ENCODE peak calls at places on chromosomes 3 and 15, in four cellular contexts. One of them, this sample, is unnamed.

GRCh38 chr3:31848921-31849320 is 132.1 kb downstream of the OSBPL10 start:
- DNase-seq in AG04450: no peak
- DNase-seq in astrocyte of the spinal cord: no peak
- DNase-seq in lung: no peak
- DNase-seq in this sample: no peak

GRCh38 chr15:90838066-90838465 is 30.3 kb upstream of the FURIN start:
- DNase-seq in AG04450: no peak
- DNase-seq in astrocyte of the spinal cord: no peak
- DNase-seq in lung: no peak
- DNase-seq in this sample: no peak

GRCh38 chr15:68885070-68885469 is 45.3 kb upstream of the SPESP1 start:
- DNase-seq in AG04450: no peak
- DNase-seq in astrocyte of the spinal cord: peak; percentile 15
- DNase-seq in lung: no peak
- DNase-seq in this sample: no peak

GRCh38 chr3:16810593-16811367 is 74.0 kb upstream of the PLCL2 start:
- DNase-seq in AG04450: no peak
- DNase-seq in astrocyte of the spinal cord: no peak
- DNase-seq in lung: no peak
- DNase-seq in this sample: no peak

GRCh38 chr15:84033793-84034553 is 201.6 kb upstream of the GOLGA6L4 start:
- DNase-seq in AG04450: no peak
- DNase-seq in astrocyte of the spinal cord: no peak
- DNase-seq in lung: no peak
- DNase-seq in this sample: no peak

GRCh38 chr15:58374147-58374546 is 57.6 kb upstream of the LIPC start:
- DNase-seq in AG04450: no peak
- DNase-seq in astrocyte of the spinal cord: no peak
- DNase-seq in lung: no peak
- DNase-seq in this sample: no peak

GRCh38 chr15:90686435-90687218 is 30.5 kb upstream of the BLM start:
- DNase-seq in AG04450: no peak
- DNase-seq in astrocyte of the spinal cord: no peak
- DNase-seq in lung: no peak
- DNase-seq in this sample: no peak

GRCh38 chr3:8529738-8530525 is 28.3 kb downstream of the LMCD1 start:
- DNase-seq in AG04450: no peak
- DNase-seq in astrocyte of the spinal cord: no peak
- DNase-seq in lung: no peak
- DNase-seq in this sample: no peak

GRCh38 chr15:50353999-50354837 is 780 bp downstream of the GABPB1 start:
- DNase-seq in AG04450: peak; percentile 76
- DNase-seq in astrocyte of the spinal cord: peak; percentile 92
- DNase-seq in lung: peak; percentile 43
- DNase-seq in this sample: peak; percentile 85

GRCh38 chr3:128188958-128189357 is 35.7 kb downstream of the EEFSEC start:
- DNase-seq in AG04450: no peak
- DNase-seq in astrocyte of the spinal cord: no peak
- DNase-seq in lung: no peak
- DNase-seq in this sample: no peak

GRCh38 chr3:3998140-3998977 is 199.1 kb downstream of the LRRN1 start:
- DNase-seq in AG04450: no peak
- DNase-seq in astrocyte of the spinal cord: peak; percentile 49
- DNase-seq in lung: no peak
- DNase-seq in this sample: no peak

GRCh38 chr15:31439328-31439727 is 112.7 kb downstream of the KLF13 start:
- DNase-seq in AG04450: no peak
- DNase-seq in astrocyte of the spinal cord: no peak
- DNase-seq in lung: no peak
- DNase-seq in this sample: peak; percentile 79

GRCh38 chr3:60440869-60441268 is 810.4 kb downstream of the FHIT start:
- DNase-seq in AG04450: no peak
- DNase-seq in astrocyte of the spinal cord: no peak
- DNase-seq in lung: no peak
- DNase-seq in this sample: no peak

GRCh38 chr3:16675805-16676204 is 70.6 kb upstream of the DAZL start:
- DNase-seq in AG04450: no peak
- DNase-seq in astrocyte of the spinal cord: peak; percentile 12
- DNase-seq in lung: no peak
- DNase-seq in this sample: no peak

GRCh38 chr15:62739507-62739906 is 303.0 kb upstream of the TPM1 start:
- DNase-seq in AG04450: no peak
- DNase-seq in astrocyte of the spinal cord: peak; percentile 37
- DNase-seq in lung: no peak
- DNase-seq in this sample: no peak

GRCh38 chr3:51974963-51975856 is at the start of gene ABHD14A:
- DNase-seq in AG04450: no peak
- DNase-seq in astrocyte of the spinal cord: peak; percentile 47
- DNase-seq in lung: peak; percentile 62
- DNase-seq in this sample: no peak

GRCh38 chr15:27408428-27408827 is 437.4 kb downstream of the GABRG3 start:
- DNase-seq in AG04450: no peak
- DNase-seq in astrocyte of the spinal cord: no peak
- DNase-seq in lung: no peak
- DNase-seq in this sample: no peak

GRCh38 chr15:43912991-43913927 is 86.5 kb downstream of the WDR76 start:
- DNase-seq in AG04450: peak; percentile 90
- DNase-seq in astrocyte of the spinal cord: peak; percentile 98
- DNase-seq in lung: no peak
- DNase-seq in this sample: no peak

GRCh38 chr3:15497984-15498383 is 23.5 kb downstream of the COLQ start:
- DNase-seq in AG04450: no peak
- DNase-seq in astrocyte of the spinal cord: no peak
- DNase-seq in lung: no peak
- DNase-seq in this sample: no peak

GRCh38 chr3:115671761-115672455 is 48.6 kb downstream of the GAP43 start:
- DNase-seq in AG04450: no peak
- DNase-seq in astrocyte of the spinal cord: peak; percentile 37
- DNase-seq in lung: no peak
- DNase-seq in this sample: no peak

GRCh38 chr3:72318504-72319201 is 529.6 kb downstream of the SHQ1 start:
- DNase-seq in AG04450: no peak
- DNase-seq in astrocyte of the spinal cord: peak; percentile 53
- DNase-seq in lung: no peak
- DNase-seq in this sample: peak; percentile 87

GRCh38 chr15:48408337-48408736 is 77.1 kb downstream of the DUT start:
- DNase-seq in AG04450: no peak
- DNase-seq in astrocyte of the spinal cord: no peak
- DNase-seq in lung: no peak
- DNase-seq in this sample: no peak

GRCh38 chr3:172221550-172221949 is 182.2 kb downstream of the FNDC3B start:
- DNase-seq in AG04450: peak; percentile 23
- DNase-seq in astrocyte of the spinal cord: peak; percentile 59
- DNase-seq in lung: no peak
- DNase-seq in this sample: no peak

GRCh38 chr15:58771621-58772235 is 626 bp downstream of the MINDY2 start:
- DNase-seq in AG04450: no peak
- DNase-seq in astrocyte of the spinal cord: peak; percentile 14
- DNase-seq in lung: peak; percentile 49
- DNase-seq in this sample: no peak

GRCh38 chr3:117473981-117474563 is 764.5 kb downstream of the TUSC7 start:
- DNase-seq in AG04450: no peak
- DNase-seq in astrocyte of the spinal cord: no peak
- DNase-seq in lung: no peak
- DNase-seq in this sample: no peak

GRCh38 chr3:194497799-194498575 is 11.2 kb upstream of the ATP13A3 start:
- DNase-seq in AG04450: no peak
- DNase-seq in astrocyte of the spinal cord: no peak
- DNase-seq in lung: peak; percentile 28
- DNase-seq in this sample: peak; percentile 42

GRCh38 chr3:108590443-108590842 is 921 bp downstream of the DZIP3 start:
- DNase-seq in AG04450: no peak
- DNase-seq in astrocyte of the spinal cord: no peak
- DNase-seq in lung: no peak
- DNase-seq in this sample: no peak

GRCh38 chr3:177084616-177085015 is 112.7 kb downstream of the TBL1XR1 start:
- DNase-seq in AG04450: no peak
- DNase-seq in astrocyte of the spinal cord: no peak
- DNase-seq in lung: no peak
- DNase-seq in this sample: no peak

GRCh38 chr15:68217341-68217740 is 12.2 kb downstream of the CLN6 start:
- DNase-seq in AG04450: no peak
- DNase-seq in astrocyte of the spinal cord: no peak
- DNase-seq in lung: no peak
- DNase-seq in this sample: no peak

GRCh38 chr15:76905855-76906254 is 715 bp upstream of the SCAPER start:
- DNase-seq in AG04450: no peak
- DNase-seq in astrocyte of the spinal cord: no peak
- DNase-seq in lung: no peak
- DNase-seq in this sample: no peak

GRCh38 chr3:22439626-22440025 is 688.6 kb upstream of the ZNF385D start:
- DNase-seq in AG04450: no peak
- DNase-seq in astrocyte of the spinal cord: no peak
- DNase-seq in lung: no peak
- DNase-seq in this sample: no peak

GRCh38 chr15:67115567-67115966 is 50.2 kb downstream of the SMAD3 start:
- DNase-seq in AG04450: no peak
- DNase-seq in astrocyte of the spinal cord: no peak
- DNase-seq in lung: no peak
- DNase-seq in this sample: no peak

GRCh38 chr3:23945903-23946751 is 1.0 kb downstream of the NR1D2 start:
- DNase-seq in AG04450: peak; percentile 77
- DNase-seq in astrocyte of the spinal cord: peak; percentile 98
- DNase-seq in lung: peak; percentile 97
- DNase-seq in this sample: peak; percentile 99

GRCh38 chr15:71002321-71002720 is 109.7 kb downstream of the LRRC49 start:
- DNase-seq in AG04450: no peak
- DNase-seq in astrocyte of the spinal cord: peak; percentile 39
- DNase-seq in lung: no peak
- DNase-seq in this sample: no peak

GRCh38 chr3:51887620-51888019 is 12.2 kb upstream of the IQCF5 start:
- DNase-seq in AG04450: no peak
- DNase-seq in astrocyte of the spinal cord: no peak
- DNase-seq in lung: no peak
- DNase-seq in this sample: no peak

GRCh38 chr3:119187266-119187665 is 13.9 kb downstream of the UPK1B start:
- DNase-seq in AG04450: no peak
- DNase-seq in astrocyte of the spinal cord: no peak
- DNase-seq in lung: no peak
- DNase-seq in this sample: no peak

GRCh38 chr3:169387751-169388696 is 275.5 kb downstream of the MECOM start:
- DNase-seq in AG04450: no peak
- DNase-seq in astrocyte of the spinal cord: no peak
- DNase-seq in lung: peak; percentile 36
- DNase-seq in this sample: no peak

GRCh38 chr15:74618841-74619596 is 3.4 kb downstream of the CLK3 start:
- DNase-seq in AG04450: no peak
- DNase-seq in astrocyte of the spinal cord: no peak
- DNase-seq in lung: no peak
- DNase-seq in this sample: no peak

DNA sequence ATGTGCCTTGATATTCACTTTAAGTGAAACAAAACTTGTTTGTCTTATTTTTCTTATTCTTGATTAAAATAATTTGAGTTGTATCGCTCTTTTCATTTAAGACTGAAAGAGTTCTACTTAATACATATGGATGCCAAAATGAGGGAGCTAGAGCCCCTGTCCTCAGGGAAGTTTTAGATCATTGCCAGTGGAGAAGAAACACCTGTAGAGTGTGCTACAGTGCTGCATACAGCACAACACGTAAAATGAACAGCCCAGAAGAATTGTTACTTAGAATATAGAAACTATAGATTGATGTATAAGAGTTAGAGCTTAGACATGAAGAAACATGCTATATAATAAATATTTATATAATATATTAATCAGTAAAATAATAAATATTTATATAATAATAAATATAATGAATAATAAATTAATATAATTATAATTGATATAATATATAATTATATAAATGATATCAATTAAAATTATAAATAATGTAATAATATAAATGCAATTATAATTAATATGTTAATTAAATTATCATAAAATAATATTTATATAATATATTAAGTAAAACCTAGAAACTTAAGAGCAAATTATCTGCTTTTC is 1234.7 kb downstream of the ROBO2 start:
- DNase-seq in AG04450: no peak
- DNase-seq in astrocyte of the spinal cord: no peak
- DNase-seq in lung: no peak
- DNase-seq in this sample: no peak
- TF ChIP-seq CTCF in AG04450: no peak
- TF ChIP-seq CTCF in astrocyte of the spinal cord: no peak
- TF ChIP-seq CTCF in lung: no peak
- TF ChIP-seq CTCF in this sample: peak; percentile 21

GRCh38 chr3:110265302-110265701 is 806.3 kb upstream of the NECTIN3 start:
- DNase-seq in AG04450: no peak
- DNase-seq in astrocyte of the spinal cord: no peak
- DNase-seq in lung: no peak
- DNase-seq in this sample: no peak

GRCh38 chr3:110261141-110261540 is 810.5 kb upstream of the NECTIN3 start:
- DNase-seq in AG04450: no peak
- DNase-seq in astrocyte of the spinal cord: no peak
- DNase-seq in lung: no peak
- DNase-seq in this sample: no peak
- TF ChIP-seq CTCF in AG04450: no peak
- TF ChIP-seq CTCF in astrocyte of the spinal cord: no peak
- TF ChIP-seq CTCF in lung: no peak
- TF ChIP-seq CTCF in this sample: no peak

DNA sequence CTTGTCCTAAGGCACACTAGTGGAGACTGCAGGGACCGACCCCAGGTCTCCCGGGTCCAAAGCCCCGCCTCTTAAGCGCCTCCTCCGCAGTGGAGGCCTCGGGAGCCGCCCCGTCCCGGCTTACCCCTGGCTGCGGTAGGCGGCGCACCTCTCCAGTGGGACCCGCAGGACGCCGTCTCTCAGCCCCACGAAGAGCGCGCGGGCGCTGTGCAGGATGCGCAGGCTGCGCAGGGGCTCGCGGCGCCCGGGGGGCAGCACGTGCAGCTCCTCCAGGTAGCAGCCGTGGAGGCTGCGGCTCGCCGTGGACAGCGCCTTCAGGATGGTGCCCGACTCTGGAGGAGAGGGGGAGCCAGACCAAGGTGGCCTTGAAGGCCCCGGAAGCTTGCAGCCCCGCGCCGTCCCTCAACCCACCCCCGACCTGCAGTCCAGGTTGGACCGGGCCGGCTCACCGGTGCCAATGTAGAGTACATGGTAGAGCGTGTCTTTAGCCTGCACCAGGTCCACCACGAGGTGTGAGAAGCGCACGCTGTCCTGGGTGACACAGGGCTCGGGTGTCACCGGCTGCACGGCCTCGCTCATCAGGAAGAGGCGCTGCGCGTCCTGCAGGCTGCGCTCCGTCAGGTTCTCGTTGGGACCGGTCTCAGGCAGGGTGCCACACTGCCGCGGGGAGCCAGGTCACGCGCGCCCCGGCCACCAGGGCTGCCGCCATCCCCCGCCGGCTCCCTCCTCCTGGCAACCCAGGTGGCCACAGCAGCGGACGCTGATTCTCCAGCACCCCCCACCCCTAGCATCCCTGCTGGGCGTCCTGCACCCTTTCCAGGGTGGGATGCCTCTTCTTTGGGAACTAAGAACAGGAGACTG is 105.5 kb downstream of the SEMA5B start:
- DNase-seq in AG04450: no peak
- DNase-seq in astrocyte of the spinal cord: no peak
- DNase-seq in lung: no peak
- DNase-seq in this sample: no peak
- TF ChIP-seq CTCF in AG04450: no peak
- TF ChIP-seq CTCF in astrocyte of the spinal cord: no peak
- TF ChIP-seq CTCF in lung: no peak
- TF ChIP-seq CTCF in this sample: no peak

GRCh38 chr3:124078978-124079911 is 87.3 kb upstream of the ROPN1 start:
- DNase-seq in AG04450: no peak
- DNase-seq in astrocyte of the spinal cord: peak; percentile 47
- DNase-seq in lung: no peak
- DNase-seq in this sample: no peak
- TF ChIP-seq CTCF in AG04450: peak; percentile 81
- TF ChIP-seq CTCF in astrocyte of the spinal cord: peak; percentile 77
- TF ChIP-seq CTCF in lung: peak; percentile 37
- TF ChIP-seq CTCF in this sample: peak; percentile 84